ENCODE peak calls at places on chromosomes 7 and 10, in six cellular contexts. One of them, this sample, is unnamed.

GRCh38 chr10:78211476-78212110 is 177.9 kb downstream of the RPS24 start:
- DNase-seq in upper lobe of right lung: no peak
- DNase-seq in fibroblast of pulmonary artery: peak; percentile 64
- DNase-seq in aorta: peak; percentile 65
- DNase-seq in neuronal stem cell: peak; percentile 35
- DNase-seq in choroid plexus epithelial cell: peak; percentile 75
- DNase-seq in this sample: no peak

GRCh38 chr7:66145404-66145843 is 30.8 kb downstream of the CRCP start:
- DNase-seq in upper lobe of right lung: peak; percentile 67
- DNase-seq in fibroblast of pulmonary artery: peak; percentile 92
- DNase-seq in aorta: peak; percentile 59
- DNase-seq in neuronal stem cell: no peak
- DNase-seq in choroid plexus epithelial cell: peak; percentile 87
- DNase-seq in this sample: no peak

GRCh38 chr10:78316451-78316931 is 282.8 kb downstream of the RPS24 start:
- DNase-seq in upper lobe of right lung: no peak
- DNase-seq in fibroblast of pulmonary artery: no peak
- DNase-seq in aorta: no peak
- DNase-seq in neuronal stem cell: no peak
- DNase-seq in choroid plexus epithelial cell: no peak
- DNase-seq in this sample: no peak

GRCh38 chr10:114388275-114388674 is 16.0 kb downstream of the AFAP1L2 start:
- DNase-seq in upper lobe of right lung: no peak
- DNase-seq in fibroblast of pulmonary artery: no peak
- DNase-seq in aorta: no peak
- DNase-seq in neuronal stem cell: no peak
- DNase-seq in choroid plexus epithelial cell: no peak
- DNase-seq in this sample: no peak

GRCh38 chr7:35723011-35723410 is 28.1 kb upstream of the HERPUD2 start:
- DNase-seq in upper lobe of right lung: no peak
- DNase-seq in fibroblast of pulmonary artery: no peak
- DNase-seq in aorta: no peak
- DNase-seq in neuronal stem cell: no peak
- DNase-seq in choroid plexus epithelial cell: peak; percentile 21
- DNase-seq in this sample: no peak

GRCh38 chr10:115818015-115818414 is 455.0 kb downstream of the GFRA1 start:
- DNase-seq in upper lobe of right lung: no peak
- DNase-seq in fibroblast of pulmonary artery: no peak
- DNase-seq in aorta: no peak
- DNase-seq in neuronal stem cell: no peak
- DNase-seq in choroid plexus epithelial cell: peak; percentile 24
- DNase-seq in this sample: no peak

GRCh38 chr10:115093286-115093775 is at the start of gene ATRNL1:
- DNase-seq in upper lobe of right lung: peak; percentile 65
- DNase-seq in fibroblast of pulmonary artery: peak; percentile 5
- DNase-seq in aorta: peak; percentile 53
- DNase-seq in neuronal stem cell: peak; percentile 60
- DNase-seq in choroid plexus epithelial cell: no peak
- DNase-seq in this sample: no peak

GRCh38 chr10:79158402-79159097 is 89.8 kb downstream of the ZMIZ1 start:
- DNase-seq in upper lobe of right lung: no peak
- DNase-seq in fibroblast of pulmonary artery: no peak
- DNase-seq in aorta: no peak
- DNase-seq in neuronal stem cell: no peak
- DNase-seq in choroid plexus epithelial cell: peak; percentile 18
- DNase-seq in this sample: no peak

GRCh38 chr7:38211940-38212339 is 33.9 kb downstream of the STARD3NL start:
- DNase-seq in upper lobe of right lung: no peak
- DNase-seq in fibroblast of pulmonary artery: peak; percentile 73
- DNase-seq in aorta: no peak
- DNase-seq in neuronal stem cell: no peak
- DNase-seq in choroid plexus epithelial cell: peak; percentile 30
- DNase-seq in this sample: no peak

GRCh38 chr10:49690673-49691356 is 11.4 kb downstream of the C10orf53 start:
- DNase-seq in upper lobe of right lung: no peak
- DNase-seq in fibroblast of pulmonary artery: no peak
- DNase-seq in aorta: no peak
- DNase-seq in neuronal stem cell: no peak
- DNase-seq in choroid plexus epithelial cell: peak; percentile 4
- DNase-seq in this sample: no peak

GRCh38 chr10:118210276-118210675 is 131.8 kb downstream of the FAM204A start:
- DNase-seq in upper lobe of right lung: no peak
- DNase-seq in fibroblast of pulmonary artery: no peak
- DNase-seq in aorta: no peak
- DNase-seq in neuronal stem cell: no peak
- DNase-seq in choroid plexus epithelial cell: peak; percentile 8
- DNase-seq in this sample: no peak

GRCh38 chr7:106312099-106312871 is 27.5 kb upstream of the NAMPT start:
- DNase-seq in upper lobe of right lung: no peak
- DNase-seq in fibroblast of pulmonary artery: no peak
- DNase-seq in aorta: no peak
- DNase-seq in neuronal stem cell: no peak
- DNase-seq in choroid plexus epithelial cell: no peak
- DNase-seq in this sample: no peak

GRCh38 chr7:151678227-151678604 is 158.5 kb upstream of the RHEB start:
- DNase-seq in upper lobe of right lung: no peak
- DNase-seq in fibroblast of pulmonary artery: no peak
- DNase-seq in aorta: no peak
- DNase-seq in neuronal stem cell: no peak
- DNase-seq in choroid plexus epithelial cell: no peak
- DNase-seq in this sample: no peak

GRCh38 chr7:100974021-100974420 is 4.7 kb downstream of the MUC12 start:
- DNase-seq in upper lobe of right lung: no peak
- DNase-seq in fibroblast of pulmonary artery: no peak
- DNase-seq in aorta: no peak
- DNase-seq in neuronal stem cell: no peak
- DNase-seq in choroid plexus epithelial cell: peak; percentile 23
- DNase-seq in this sample: no peak

GRCh38 chr10:14386202-14386593 is 55.5 kb upstream of the FRMD4A start:
- DNase-seq in upper lobe of right lung: no peak
- DNase-seq in fibroblast of pulmonary artery: peak; percentile 83
- DNase-seq in aorta: peak; percentile 62
- DNase-seq in neuronal stem cell: no peak
- DNase-seq in choroid plexus epithelial cell: peak; percentile 80
- DNase-seq in this sample: peak; percentile 79

GRCh38 chr10:6195376-6195775 is 7.4 kb upstream of the PFKFB3 start:
- DNase-seq in upper lobe of right lung: peak; percentile 26
- DNase-seq in fibroblast of pulmonary artery: peak; percentile 48
- DNase-seq in aorta: peak; percentile 79
- DNase-seq in neuronal stem cell: no peak
- DNase-seq in choroid plexus epithelial cell: peak; percentile 68
- DNase-seq in this sample: no peak

GRCh38 chr7:152462995-152463713 is 27.4 kb upstream of the KMT2C start:
- DNase-seq in upper lobe of right lung: no peak
- DNase-seq in fibroblast of pulmonary artery: peak; percentile 74
- DNase-seq in aorta: no peak
- DNase-seq in neuronal stem cell: peak; percentile 70
- DNase-seq in choroid plexus epithelial cell: peak; percentile 68
- DNase-seq in this sample: no peak

GRCh38 chr7:127997226-127997922 is 33.9 kb downstream of the LRRC4 start:
- DNase-seq in upper lobe of right lung: no peak
- DNase-seq in fibroblast of pulmonary artery: peak; percentile 16
- DNase-seq in aorta: no peak
- DNase-seq in neuronal stem cell: no peak
- DNase-seq in choroid plexus epithelial cell: no peak
- DNase-seq in this sample: no peak

GRCh38 chr10:125155101-125155500 is 5.3 kb downstream of the CTBP2 start:
- DNase-seq in upper lobe of right lung: no peak
- DNase-seq in fibroblast of pulmonary artery: peak; percentile 60
- DNase-seq in aorta: no peak
- DNase-seq in neuronal stem cell: peak; percentile 54
- DNase-seq in choroid plexus epithelial cell: no peak
- DNase-seq in this sample: no peak

GRCh38 chr7:149880871-149881301 is 7.1 kb downstream of the ATP6V0E2 start:
- DNase-seq in upper lobe of right lung: peak; percentile 87
- DNase-seq in fibroblast of pulmonary artery: no peak
- DNase-seq in aorta: no peak
- DNase-seq in neuronal stem cell: no peak
- DNase-seq in choroid plexus epithelial cell: no peak
- DNase-seq in this sample: no peak

GRCh38 chr7:111833461-111833860 is 271.2 kb upstream of the IMMP2L start:
- DNase-seq in upper lobe of right lung: no peak
- DNase-seq in fibroblast of pulmonary artery: peak; percentile 52
- DNase-seq in aorta: no peak
- DNase-seq in neuronal stem cell: no peak
- DNase-seq in choroid plexus epithelial cell: peak; percentile 33
- DNase-seq in this sample: no peak

GRCh38 chr10:93376372-93377296 is 105.5 kb downstream of the MYOF start:
- DNase-seq in upper lobe of right lung: peak; percentile 65
- DNase-seq in fibroblast of pulmonary artery: peak; percentile 94
- DNase-seq in aorta: peak; percentile 67
- DNase-seq in neuronal stem cell: peak; percentile 75
- DNase-seq in choroid plexus epithelial cell: peak; percentile 94
- DNase-seq in this sample: peak; percentile 80

GRCh38 chr10:116287906-116288501 is 15.0 kb upstream of the GFRA1 start:
- DNase-seq in upper lobe of right lung: no peak
- DNase-seq in fibroblast of pulmonary artery: peak; percentile 67
- DNase-seq in aorta: no peak
- DNase-seq in neuronal stem cell: no peak
- DNase-seq in choroid plexus epithelial cell: peak; percentile 81
- DNase-seq in this sample: no peak

GRCh38 chr7:150567168-150567567 is at the start of gene GIMAP4:
- DNase-seq in upper lobe of right lung: no peak
- DNase-seq in fibroblast of pulmonary artery: no peak
- DNase-seq in aorta: no peak
- DNase-seq in neuronal stem cell: no peak
- DNase-seq in choroid plexus epithelial cell: no peak
- DNase-seq in this sample: no peak

GRCh38 chr7:121755818-121756501 is 117.0 kb upstream of the PTPRZ1 start:
- DNase-seq in upper lobe of right lung: no peak
- DNase-seq in fibroblast of pulmonary artery: no peak
- DNase-seq in aorta: no peak
- DNase-seq in neuronal stem cell: peak; percentile 48
- DNase-seq in choroid plexus epithelial cell: no peak
- DNase-seq in this sample: no peak
- H3K4me3 ChIP-seq in upper lobe of right lung: no peak overlapping the region
- H3K4me3 ChIP-seq in fibroblast of pulmonary artery: no peak overlapping the region
- H3K4me3 ChIP-seq in aorta: no peak overlapping the region
- H3K4me3 ChIP-seq in neuronal stem cell: no peak overlapping the region
- H3K4me3 ChIP-seq in choroid plexus epithelial cell: no peak overlapping the region
- H3K4me3 ChIP-seq in this sample: no peak overlapping the region

DNA sequence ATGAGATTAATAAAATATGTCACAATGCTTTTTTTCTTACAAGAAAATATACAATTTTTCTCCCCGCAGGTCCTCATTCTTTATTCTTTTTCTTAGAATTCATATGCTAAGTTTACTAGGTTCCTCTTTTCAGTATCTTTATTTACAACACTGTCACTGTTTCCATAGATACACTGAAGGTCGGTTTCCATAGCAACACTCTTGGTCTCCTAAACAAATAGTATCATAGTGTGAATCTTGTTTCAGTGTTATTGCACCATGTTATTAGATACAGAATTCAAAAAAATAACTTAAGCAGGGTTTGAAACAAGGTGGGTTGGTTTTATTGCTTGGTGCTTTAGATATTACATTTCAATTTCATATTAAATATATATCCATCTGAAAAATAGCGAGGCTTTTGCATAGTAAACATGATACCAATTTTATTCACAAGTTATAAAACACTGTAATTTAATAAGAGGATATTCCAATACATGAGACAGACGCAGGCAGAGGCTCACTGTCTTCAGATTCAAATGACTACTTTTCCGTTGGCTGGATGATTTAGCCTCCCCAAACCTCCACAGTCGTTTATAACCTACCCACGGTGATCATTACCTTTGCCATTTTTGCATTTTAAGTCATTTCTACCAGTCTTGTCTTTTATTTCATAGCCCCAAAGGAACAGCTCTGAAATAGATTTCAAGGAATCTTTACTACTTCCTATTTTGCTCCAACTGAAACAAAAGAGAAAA is 88.9 kb upstream of the KLF6 start:
- DNase-seq in upper lobe of right lung: no peak
- DNase-seq in fibroblast of pulmonary artery: peak; percentile 87
- DNase-seq in aorta: no peak
- DNase-seq in neuronal stem cell: peak; percentile 20
- DNase-seq in choroid plexus epithelial cell: peak; percentile 92
- DNase-seq in this sample: no peak
- H3K4me3 ChIP-seq in upper lobe of right lung: no peak overlapping the region
- H3K4me3 ChIP-seq in fibroblast of pulmonary artery: no peak overlapping the region
- H3K4me3 ChIP-seq in aorta: no peak overlapping the region
- H3K4me3 ChIP-seq in neuronal stem cell: no peak overlapping the region
- H3K4me3 ChIP-seq in choroid plexus epithelial cell: no peak overlapping the region
- H3K4me3 ChIP-seq in this sample: no peak overlapping the region

GRCh38 chr7:42231043-42231442 is 6.0 kb downstream of the GLI3 start:
- DNase-seq in upper lobe of right lung: no peak
- DNase-seq in fibroblast of pulmonary artery: no peak
- DNase-seq in aorta: no peak
- DNase-seq in neuronal stem cell: no peak
- DNase-seq in choroid plexus epithelial cell: no peak
- DNase-seq in this sample: no peak

GRCh38 chr7:42226354-42226941 is 10.6 kb downstream of the GLI3 start:
- DNase-seq in upper lobe of right lung: no peak
- DNase-seq in fibroblast of pulmonary artery: no peak
- DNase-seq in aorta: no peak
- DNase-seq in neuronal stem cell: no peak
- DNase-seq in choroid plexus epithelial cell: no peak
- DNase-seq in this sample: no peak

GRCh38 chr7:42227523-42227922 is 9.5 kb downstream of the GLI3 start:
- DNase-seq in upper lobe of right lung: no peak
- DNase-seq in fibroblast of pulmonary artery: no peak
- DNase-seq in aorta: no peak
- DNase-seq in neuronal stem cell: no peak
- DNase-seq in choroid plexus epithelial cell: no peak
- DNase-seq in this sample: no peak

GRCh38 chr7:42224391-42225003 is 12.5 kb downstream of the GLI3 start:
- DNase-seq in upper lobe of right lung: no peak
- DNase-seq in fibroblast of pulmonary artery: no peak
- DNase-seq in aorta: no peak
- DNase-seq in neuronal stem cell: no peak
- DNase-seq in choroid plexus epithelial cell: no peak
- DNase-seq in this sample: no peak

DNA sequence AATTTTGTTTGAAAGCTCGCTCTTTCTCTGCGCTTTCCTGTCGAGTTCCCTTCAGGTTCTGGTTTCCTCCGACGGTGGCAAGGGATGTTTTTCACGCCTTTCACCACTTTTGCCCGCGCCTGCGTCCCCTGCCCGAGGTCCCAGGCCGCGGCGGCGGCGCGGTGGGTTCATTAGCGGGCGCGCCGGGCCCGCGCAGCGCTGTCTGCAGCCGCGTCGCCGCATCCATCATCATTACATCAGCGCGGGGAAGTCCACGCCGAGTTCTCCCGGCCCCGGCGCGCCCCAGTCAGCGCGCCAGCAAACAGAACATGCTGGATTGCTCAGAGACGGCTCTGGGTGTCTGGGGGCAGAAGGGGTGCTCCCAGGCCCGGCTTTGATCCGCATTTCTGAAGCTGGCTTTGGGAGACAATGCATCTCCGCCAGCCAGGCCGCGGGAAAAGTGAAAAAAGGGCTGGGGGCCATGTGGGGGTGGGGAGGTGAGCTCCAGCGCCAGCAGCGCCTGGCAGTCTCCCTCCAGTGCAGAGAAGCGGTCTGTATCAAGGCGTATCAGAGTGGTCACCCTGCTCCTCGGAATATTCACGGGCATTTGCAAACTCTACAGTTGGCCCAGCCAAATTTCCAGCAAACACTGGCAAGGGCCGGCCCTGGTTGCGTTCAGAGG is 8.9 kb downstream of the GLI3 start:
- DNase-seq in upper lobe of right lung: peak; percentile 70
- DNase-seq in fibroblast of pulmonary artery: no peak
- DNase-seq in aorta: peak; percentile 51
- DNase-seq in neuronal stem cell: no peak
- DNase-seq in choroid plexus epithelial cell: peak; percentile 57
- DNase-seq in this sample: no peak
- H3K4me3 ChIP-seq in upper lobe of right lung: peak overlapping the region; percentile 39
- H3K4me3 ChIP-seq in fibroblast of pulmonary artery: peak overlapping the region; percentile 29
- H3K4me3 ChIP-seq in aorta: peak overlapping the region; percentile 86
- H3K4me3 ChIP-seq in neuronal stem cell: peak overlapping the region; percentile 12
- H3K4me3 ChIP-seq in choroid plexus epithelial cell: peak overlapping the region; percentile 50
- H3K4me3 ChIP-seq in this sample: no peak overlapping the region

GRCh38 chr10:89283174-89283987 is 18.5 kb upstream of the IFIT2 start:
- DNase-seq in upper lobe of right lung: no peak
- DNase-seq in fibroblast of pulmonary artery: no peak
- DNase-seq in aorta: no peak
- DNase-seq in neuronal stem cell: no peak
- DNase-seq in choroid plexus epithelial cell: peak; percentile 66
- DNase-seq in this sample: no peak
- H3K4me3 ChIP-seq in upper lobe of right lung: peak overlapping the region; percentile 20
- H3K4me3 ChIP-seq in fibroblast of pulmonary artery: no peak overlapping the region
- H3K4me3 ChIP-seq in aorta: no peak overlapping the region
- H3K4me3 ChIP-seq in neuronal stem cell: no peak overlapping the region
- H3K4me3 ChIP-seq in choroid plexus epithelial cell: no peak overlapping the region
- H3K4me3 ChIP-seq in this sample: no peak overlapping the region

This sample was measured in RWPE2.